ENCODE peak calls at places on chromosomes 7 and 10, in six cellular contexts. P is GM12891, J is K562, N is H1, T is GM12878, K is HepG2. O is an unnamed sample.

GRCh38 chr10:689433-690226 is at the start of gene DIP2C:
- DNase-seq in N (no peak), P (no peak), K (peak), T (no peak), J (no peak), O (no peak)

GRCh38 chr10:132493246-132493755 is 44.3 kb upstream of the INPP5A start:
- DNase-seq in P (no peak), K (no peak), N (no peak), T (no peak), J (no peak), O (no peak)

GRCh38 chr7:129308047-129308446 is 83.2 kb downstream of the AHCYL2 start:
- DNase-seq in P (no peak), K (peak), T (no peak), N (no peak), J (no peak), O (no peak)

GRCh38 chr10:17216217-17216900 is 11.7 kb upstream of the VIM start:
- DNase-seq in J (peak), K (peak), T (peak), N (no peak), P (no peak), O (peak)

GRCh38 chr7:16918288-16918895 is 36.6 kb upstream of the AGR3 start:
- DNase-seq in N (no peak), T (no peak), P (no peak), K (peak), J (peak), O (no peak)

GRCh38 chr10:100570518-100570865 is 34.7 kb downstream of the HIF1AN start:
- DNase-seq in N (no peak), P (no peak), T (no peak), K (no peak), J (no peak), O (no peak)

GRCh38 chr7:70615066-70615465 is 516.9 kb upstream of the GALNT17 start:
- DNase-seq in T (no peak), J (no peak), N (no peak), P (no peak), K (no peak), O (no peak)

GRCh38 chr10:133527779-133528271 is 662 bp downstream of the CYP2E1 start:
- DNase-seq in J (no peak), P (no peak), N (no peak), T (no peak), K (no peak), O (no peak)

GRCh38 chr10:114970515-114970914 is 32.5 kb downstream of the TRUB1 start:
- DNase-seq in N (peak), T (no peak), P (no peak), K (no peak), J (no peak), O (no peak)

GRCh38 chr10:102850025-102850518 is 4.0 kb upstream of the BORCS7 start:
- DNase-seq in T (no peak), P (no peak), J (no peak), K (peak), N (no peak), O (no peak)

GRCh38 chr10:83542774-83543291 is 596.5 kb upstream of the GHITM start:
- DNase-seq in P (no peak), N (no peak), T (peak), J (no peak), K (no peak), O (no peak)

GRCh38 chr10:101337836-101338235 is 16.1 kb upstream of the BTRC start:
- DNase-seq in N (no peak), P (no peak), K (no peak), J (no peak), T (no peak), O (no peak)

GRCh38 chr7:105808703-105809590 is 67.5 kb downstream of the ATXN7L1 start:
- DNase-seq in K (no peak), N (no peak), T (peak), P (peak), J (peak), O (peak)

GRCh38 chr7:154837622-154838021 is 165.3 kb downstream of the PAXIP1 start:
- DNase-seq in T (peak), P (no peak), J (no peak), N (no peak), K (no peak), O (no peak)

GRCh38 chr10:32980558-32981468 is 22.8 kb upstream of the ITGB1 start:
- DNase-seq in N (peak), J (peak), P (peak), K (peak), T (no peak), O (no peak)

GRCh38 chr7:2034291-2035201 is 198.2 kb downstream of the MAD1L1 start:
- DNase-seq in K (peak), P (no peak), N (no peak), T (no peak), J (no peak), O (no peak)

GRCh38 chr7:100585511-100586265 is at the start of gene LRCH4:
- DNase-seq in J (peak), P (no peak), T (no peak), K (no peak), N (no peak), O (peak)

GRCh38 chr10:72455889-72456588 is 101.3 kb upstream of the DNAJB12 start:
- DNase-seq in K (no peak), N (no peak), T (no peak), J (no peak), P (no peak), O (no peak)

GRCh38 chr7:111198255-111198654 is 107.3 kb downstream of the LRRN3 start:
- DNase-seq in N (no peak), T (no peak), K (peak), J (peak), P (no peak), O (no peak)

GRCh38 chr10:59242991-59243390 is 66.5 kb downstream of the PHYHIPL start:
- DNase-seq in P (no peak), N (no peak), T (no peak), J (no peak), K (no peak), O (no peak)

GRCh38 chr7:143958781-143959180 is 4.1 kb downstream of the OR2F1 start:
- DNase-seq in J (no peak), K (peak), T (no peak), N (no peak), P (no peak), O (no peak)

GRCh38 chr10:111677747-111678146 is 505.8 kb downstream of the GPAM start:
- DNase-seq in P (no peak), K (no peak), J (no peak), T (no peak), N (no peak), O (no peak)

GRCh38 chr7:28855538-28856217 is 102.5 kb downstream of the TRIL start:
- DNase-seq in J (peak), K (peak), T (no peak), P (no peak), N (no peak), O (no peak)

GRCh38 chr7:53350241-53350640 is 314.8 kb downstream of the POM121L12 start:
- DNase-seq in K (no peak), P (no peak), N (peak), T (no peak), J (peak), O (no peak)

GRCh38 chr10:1155791-1156615 is 99.8 kb downstream of the WDR37 start:
- DNase-seq in P (no peak), K (no peak), T (no peak), N (no peak), J (no peak), O (no peak)

GRCh38 chr10:30070001-30070759 is 10.8 kb upstream of the JCAD start:
- DNase-seq in K (peak), J (peak), P (no peak), N (no peak), T (no peak), O (no peak)

GRCh38 chr10:77195101-77195500 is 442.5 kb downstream of the KCNMA1 start:
- DNase-seq in T (no peak), K (no peak), P (no peak), J (no peak), N (no peak), O (no peak)

GRCh38 chr7:51040777-51041176 is 258.1 kb upstream of the GRB10 start:
- DNase-seq in J (no peak), P (no peak), T (no peak), K (no peak), N (no peak), O (no peak)

GRCh38 chr7:12524794-12525386 is 45.6 kb upstream of the SCIN start:
- DNase-seq in N (no peak), P (no peak), K (peak), J (peak), T (peak), O (no peak)

GRCh38 chr7:91812388-91812787 is 68.1 kb downstream of the MTERF1 start:
- DNase-seq in T (no peak), J (no peak), K (no peak), P (no peak), N (no peak), O (no peak)

GRCh38 chr10:103548581-103549348 is 55.3 kb downstream of the NEURL1 start:
- DNase-seq in T (no peak), J (no peak), N (no peak), K (no peak), P (no peak), O (no peak)

DNA sequence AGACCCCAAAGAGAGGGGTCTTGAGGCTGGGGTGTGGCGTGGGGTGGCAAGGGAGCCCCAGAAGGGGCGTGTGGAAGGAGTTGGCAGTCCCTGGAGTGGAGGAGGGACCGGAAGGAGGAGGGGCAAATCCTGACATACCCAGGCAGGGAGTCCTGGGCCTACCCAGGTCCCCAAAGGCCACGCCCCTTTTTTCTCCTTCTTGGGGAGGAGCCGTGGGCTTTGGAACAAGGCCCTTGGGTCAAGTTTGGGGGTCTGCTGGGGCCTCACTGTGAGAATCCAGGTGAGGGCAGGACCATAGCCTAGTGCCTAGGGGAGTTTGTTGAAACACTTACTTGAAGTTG is 1.2 kb upstream of the SMARCD3 start:
- DNase-seq in K (no peak), J (peak), T (no peak), N (no peak), P (no peak), O (no peak)
- TF ChIP-seq POLR2AphosphoS5 in K (no peak), J (no peak), T (no peak), N (no peak), P (no peak), O (no peak)

GRCh38 chr7:27105161-27106122 is 3.0 kb upstream of the HOXA2 start:
- DNase-seq in T (no peak), K (no peak), P (no peak), J (no peak), N (no peak), O (no peak)
- TF ChIP-seq POLR2A in T (no peak), K (no peak), P (no peak), J (no peak), N (no peak), O (no peak)

GRCh38 chr7:4631664-4632171 is 50.4 kb upstream of the FOXK1 start:
- DNase-seq in T (no peak), J (peak), P (no peak), K (peak), N (peak), O (no peak)
- TF ChIP-seq TAF1 in T (no peak), J (no peak), P (no peak), K (no peak), N (no peak), O (no peak)

GRCh38 chr7:112596260-112596659 is 115.5 kb downstream of the LSMEM1 start:
- DNase-seq in T (no peak), P (no peak), J (no peak), K (no peak), N (no peak), O (no peak)
- TF ChIP-seq POLR2AphosphoS5 in T (no peak), P (no peak), J (no peak), K (no peak), N (no peak), O (no peak)

DNA sequence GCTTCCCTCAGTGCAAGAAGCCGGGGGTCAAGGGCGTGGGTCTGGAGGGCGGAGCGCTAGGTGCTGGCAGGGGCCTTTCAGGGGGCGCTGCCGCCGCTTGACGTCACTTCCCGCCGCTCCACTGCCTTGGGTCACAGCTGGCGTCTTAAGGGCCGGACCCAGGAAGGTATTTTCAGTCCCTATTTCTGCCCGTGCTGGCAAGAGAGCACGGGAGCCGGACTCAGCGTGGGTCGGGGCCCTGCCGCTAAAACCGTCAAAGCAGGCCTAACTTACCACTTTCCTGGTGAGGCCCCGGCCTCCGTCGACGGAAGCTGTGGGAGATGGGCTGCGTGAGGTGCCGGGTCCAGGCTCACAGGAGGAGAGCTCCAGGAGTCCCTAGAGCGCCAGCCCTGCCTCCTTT is 12.0 kb downstream of the VAX1 start:
- DNase-seq in P (no peak), N (no peak), K (no peak), J (no peak), T (no peak), O (no peak)
- TF ChIP-seq POLR2A in P (no peak), N (no peak), K (no peak), J (no peak), T (no peak), O (no peak)

DNA sequence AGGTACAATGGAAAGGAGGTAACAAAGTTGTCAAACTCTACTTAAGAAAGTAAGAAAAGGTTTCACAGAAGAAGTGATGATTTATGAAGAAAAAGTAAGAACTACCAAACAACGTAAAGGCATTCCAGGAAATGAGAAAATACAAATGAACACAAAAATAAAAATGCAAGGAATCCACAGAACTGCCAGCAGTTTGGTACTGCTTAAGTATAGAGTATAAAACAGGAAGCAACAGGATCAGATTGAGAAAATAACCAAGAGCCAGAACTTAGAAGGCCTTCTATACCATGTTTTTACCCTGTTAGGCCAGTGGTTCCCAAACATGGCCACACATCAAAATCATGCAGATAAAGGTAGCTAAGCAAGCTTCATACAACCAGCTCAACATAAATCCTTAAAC is 9.2 kb downstream of the NDUFA5 start:
- DNase-seq in K (no peak), P (no peak), T (no peak), N (no peak), J (no peak), O (no peak)
- TF ChIP-seq TAF1 in K (no peak), P (no peak), T (no peak), N (no peak), J (no peak), O (no peak)

GRCh38 chr10:97032624-97033023 is 153.1 kb downstream of the SLIT1 start:
- DNase-seq in P (no peak), N (no peak), J (no peak), T (no peak), K (no peak), O (no peak)
- TF ChIP-seq POLR2AphosphoS5 in P (no peak), N (no peak), J (no peak), T (no peak), K (no peak), O (no peak)

GRCh38 chr7:35889870-35890269 is 89.0 kb downstream of the SEPTIN7 start:
- DNase-seq in P (no peak), J (no peak), N (no peak), T (no peak), K (no peak), O (no peak)

GRCh38 chr7:35889001-35889400 is 88.1 kb downstream of the SEPTIN7 start:
- DNase-seq in P (no peak), K (no peak), T (no peak), N (no peak), J (no peak), O (no peak)

GRCh38 chr7:35894721-35895120 is 93.9 kb downstream of the SEPTIN7 start:
- DNase-seq in P (no peak), T (no peak), K (no peak), N (no peak), J (no peak), O (no peak)

GRCh38 chr7:35891004-35891830 is 90.4 kb downstream of the SEPTIN7 start:
- DNase-seq in P (no peak), K (no peak), T (no peak), N (no peak), J (no peak), O (no peak)

DNA sequence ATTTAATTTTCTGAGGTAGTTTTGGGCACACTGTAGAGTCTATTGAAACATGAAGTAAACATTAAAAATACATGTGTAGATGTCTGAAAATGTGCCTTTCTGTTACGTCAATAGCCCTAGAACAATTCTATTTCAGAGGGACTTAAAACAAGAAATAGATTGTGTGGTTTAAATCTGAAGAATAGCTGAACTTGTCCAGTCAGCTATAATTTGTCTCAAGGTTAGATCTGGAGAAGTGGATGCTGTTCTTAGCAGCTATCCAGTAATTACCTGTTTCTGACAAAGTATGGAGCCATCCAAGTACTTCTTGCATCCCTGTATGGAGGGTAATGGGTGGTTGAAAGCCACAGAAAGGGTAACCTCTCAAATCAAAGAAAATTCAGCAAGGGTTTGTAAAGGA is 92.8 kb downstream of the SEPTIN7 start:
- DNase-seq in J (no peak), N (no peak), T (no peak), K (no peak), P (no peak), O (no peak)
- TF ChIP-seq POLR2A in J (no peak), N (no peak), T (no peak), K (no peak), P (no peak), O (no peak)

GRCh38 chr10:42976353-42977031 is 100.4 kb upstream of the RET start:
- DNase-seq in K (no peak), N (no peak), T (no peak), P (no peak), J (no peak), O (no peak)
- TF ChIP-seq TAF1 in K (no peak), N (no peak), T (no peak), P (no peak), J (no peak), O (no peak)

O was measured in GM12892.